ENCODE peak calls at places on chromosomes 11 and 22, in five cellular contexts. S is HCEC 1CT, O is cerebellar cortex, C is esophagus muscularis mucosa, M is T-helper 1 cell. E is an unnamed sample.

GRCh38 chr22:37898441-37899181 is 7.5 kb upstream of the MICALL1 start:
- DNase-seq in M (no peak), O (no peak), C (no peak), S (no peak), E (no peak)

GRCh38 chr11:1674194-1674878 is 22.7 kb upstream of the KRTAP5-6 start:
- DNase-seq in C (no peak), M (no peak), O (no peak), S (no peak), E (no peak)

GRCh38 chr11:72583177-72583553 is 91.1 kb downstream of the PDE2A start:
- DNase-seq in O (no peak), M (no peak), C (no peak), S (no peak), E (no peak)

GRCh38 chr22:46563381-46564083 is 26.1 kb upstream of the CELSR1 start:
- DNase-seq in S (no peak), M (peak), C (no peak), O (peak), E (no peak)

GRCh38 chr11:114296190-114296978 is at the start of gene NNMT:
- DNase-seq in S (peak), M (no peak), C (peak), O (no peak), E (no peak)

GRCh38 chr11:75159081-75159953 is 8.4 kb downstream of the SLCO2B1 start:
- DNase-seq in M (no peak), S (no peak), C (no peak), O (no peak), E (no peak)

GRCh38 chr22:19831016-19831415 is 23.7 kb downstream of the GNB1L start:
- DNase-seq in M (no peak), C (no peak), S (no peak), O (no peak), E (no peak)

GRCh38 chr11:8090756-8091155 is 9.7 kb downstream of the TUB start:
- DNase-seq in S (no peak), O (peak), C (no peak), M (peak), E (no peak)

GRCh38 chr22:17777005-17777716 is 2.9 kb upstream of the BID start:
- DNase-seq in O (no peak), S (no peak), M (peak), C (no peak), E (no peak)

GRCh38 chr11:99934008-99934407 is 753.1 kb upstream of the ARHGAP42 start:
- DNase-seq in C (no peak), S (peak), O (no peak), M (no peak), E (no peak)